ENCODE peak calls at places on chromosomes 4 and X, in seven cellular contexts. M is RWPE1, V is colonic mucosa, O is WERI-Rb-1, J is progenitor cell of endocrine pancreas, R is PC-3, Q is endothelial cell. I is an unnamed sample.

GRCh38 chrX:48896611-48897011 is 957 bp downstream of the TIMM17B start:
- DNase-seq in M (no peak), V (no peak), O (no peak), J (no peak), R (no peak), Q (no peak), I (no peak)

GRCh38 chrX:150364347-150365050 is 1.4 kb downstream of the MAMLD1 start:
- DNase-seq in M (no peak), V (peak; percentile 24), O (peak; percentile 68), J (no peak), R (peak; percentile 26), Q (peak; percentile 19), I (no peak)

GRCh38 chr4:14977836-14978235 is 24.4 kb upstream of the CPEB2 start:
- DNase-seq in M (no peak), V (no peak), O (no peak), J (no peak), R (no peak), Q (no peak), I (peak; percentile 9)

GRCh38 chrX:23436875-23437274 is 102.2 kb downstream of the PTCHD1 start:
- DNase-seq in M (no peak), V (no peak), O (no peak), J (no peak), R (no peak), Q (no peak), I (no peak)

GRCh38 chr4:154132406-154132805 is 343.5 kb upstream of the SFRP2 start:
- DNase-seq in M (no peak), V (no peak), O (no peak), J (no peak), R (no peak), Q (no peak), I (no peak)

GRCh38 chr4:36168127-36168898 is 76.0 kb downstream of the ARAP2 start:
- DNase-seq in M (no peak), V (no peak), O (no peak), J (no peak), R (peak; percentile 35), Q (no peak), I (no peak)

GRCh38 chrX:72295745-72296144 is 10.0 kb downstream of the CITED1 start:
- DNase-seq in M (no peak), V (no peak), O (no peak), J (no peak), R (no peak), Q (no peak), I (no peak)

GRCh38 chr4:30862176-30862575 is 142.0 kb downstream of the PCDH7 start:
- DNase-seq in M (no peak), V (no peak), O (no peak), J (no peak), R (no peak), Q (no peak), I (no peak)

GRCh38 chrX:129980043-129980442 is 2.4 kb upstream of the BCORL1 start:
- DNase-seq in M (no peak), V (peak; percentile 34), O (peak; percentile 30), J (peak; percentile 15), R (no peak), Q (no peak), I (no peak)

GRCh38 chrX:135463937-135464336 is 42.2 kb downstream of the SMIM10L2A start:
- DNase-seq in M (no peak), V (no peak), O (no peak), J (no peak), R (peak; percentile 24), Q (no peak), I (no peak)
- TF ChIP-seq CTCF in M (no peak), V (peak; percentile 16), O (peak; percentile 26), J (no peak), R (peak; percentile 54), Q (no peak), I (peak; percentile 10)

DNA sequence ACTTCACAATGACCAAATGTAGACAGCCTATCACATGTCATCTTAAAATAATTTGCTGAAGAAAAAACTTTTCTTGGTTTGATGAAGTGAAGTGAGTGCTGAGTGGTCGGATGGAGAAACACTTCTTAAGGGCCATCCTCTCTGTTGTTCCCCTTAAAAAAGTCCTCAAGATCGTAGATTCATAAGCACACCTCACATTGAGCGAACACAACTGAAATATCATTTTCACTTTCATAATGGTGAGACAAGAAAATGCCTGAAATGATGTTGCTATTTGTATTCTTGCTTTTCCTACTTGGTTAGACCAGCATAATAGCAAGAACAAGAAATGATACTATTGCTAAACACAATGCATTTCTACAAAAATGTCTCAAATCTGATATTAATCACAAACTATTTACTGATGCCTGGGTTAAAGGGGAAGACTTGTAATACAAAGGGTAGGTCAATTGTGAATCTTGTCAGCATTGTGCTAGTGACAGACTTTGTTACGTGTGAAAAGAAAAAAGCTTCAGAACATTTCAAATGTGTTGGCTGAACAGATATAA is 305.6 kb upstream of the NR3C2 start:
- DNase-seq in M (no peak), V (no peak), O (no peak), J (no peak), R (no peak), Q (no peak), I (no peak)
- TF ChIP-seq CTCF in M (no peak), V (no peak), O (no peak), J (no peak), R (no peak), Q (no peak), I (no peak)

GRCh38 chrX:120308959-120309872 is 2.0 kb downstream of the TMEM255A start:
- DNase-seq in M (peak; percentile 25), V (peak; percentile 47), O (peak; percentile 58), J (peak; percentile 40), R (peak; percentile 77), Q (peak; percentile 60), I (no peak)
- TF ChIP-seq CTCF in M (peak; percentile 66), V (no peak), O (peak; percentile 80), J (peak; percentile 54), R (peak; percentile 57), Q (no peak), I (peak; percentile 56)

DNA sequence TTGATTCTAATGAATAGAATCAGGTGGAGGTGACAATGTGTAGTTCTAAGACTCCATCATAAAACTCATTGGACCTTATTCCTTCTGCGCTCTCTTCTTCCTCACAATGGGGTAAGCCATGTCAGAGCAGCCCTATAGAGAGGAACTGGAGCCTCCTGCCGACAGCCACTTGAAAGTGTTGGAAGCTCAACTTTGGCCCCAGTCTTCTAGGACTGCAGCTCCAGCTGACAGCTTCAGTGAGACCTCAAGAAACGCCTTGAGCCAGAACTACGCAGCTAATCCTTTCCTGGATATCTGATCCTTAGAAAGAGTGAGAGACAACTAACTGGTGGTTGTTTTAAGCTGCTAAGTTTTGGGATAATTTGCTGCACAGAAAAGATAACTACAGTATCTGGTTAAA is 22.1 kb upstream of the ADH7 start:
- DNase-seq in M (no peak), V (no peak), O (peak; percentile 55), J (no peak), R (no peak), Q (no peak), I (no peak)
- TF ChIP-seq CTCF in M (no peak), V (no peak), O (peak; percentile 54), J (no peak), R (no peak), Q (no peak), I (no peak)

GRCh38 chr4:44580231-44580630 is 71.2 kb downstream of the YIPF7 start:
- DNase-seq in M (no peak), V (no peak), O (no peak), J (no peak), R (no peak), Q (no peak), I (no peak)

GRCh38 chr4:44578954-44579353 is 72.5 kb downstream of the YIPF7 start:
- DNase-seq in M (no peak), V (no peak), O (no peak), J (no peak), R (no peak), Q (no peak), I (no peak)

DNA sequence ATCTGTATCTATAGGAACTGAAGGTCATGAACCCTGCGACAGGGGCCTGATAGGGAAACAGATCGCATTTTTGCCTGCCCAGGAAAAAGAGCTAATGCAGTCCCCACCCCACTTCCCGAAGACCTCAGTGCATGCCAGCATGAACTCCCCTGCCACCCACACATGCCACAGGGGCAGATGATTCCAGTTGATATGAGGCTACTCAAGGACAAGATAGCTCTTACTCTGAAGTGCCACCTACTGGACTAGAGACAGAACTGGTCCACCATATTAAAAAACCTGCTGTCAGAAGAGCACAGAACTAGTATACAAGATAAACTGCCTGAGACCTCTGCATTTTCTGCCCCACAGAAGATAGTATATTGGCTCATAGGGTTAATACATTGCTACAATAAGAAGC is 68.0 kb downstream of the YIPF7 start:
- DNase-seq in M (no peak), V (no peak), O (no peak), J (no peak), R (peak; percentile 10), Q (peak; percentile 9), I (no peak)
- TF ChIP-seq CTCF in M (no peak), V (no peak), O (peak; percentile 36), J (peak; percentile 15), R (peak; percentile 48), Q (peak; percentile 54), I (no peak)

DNA sequence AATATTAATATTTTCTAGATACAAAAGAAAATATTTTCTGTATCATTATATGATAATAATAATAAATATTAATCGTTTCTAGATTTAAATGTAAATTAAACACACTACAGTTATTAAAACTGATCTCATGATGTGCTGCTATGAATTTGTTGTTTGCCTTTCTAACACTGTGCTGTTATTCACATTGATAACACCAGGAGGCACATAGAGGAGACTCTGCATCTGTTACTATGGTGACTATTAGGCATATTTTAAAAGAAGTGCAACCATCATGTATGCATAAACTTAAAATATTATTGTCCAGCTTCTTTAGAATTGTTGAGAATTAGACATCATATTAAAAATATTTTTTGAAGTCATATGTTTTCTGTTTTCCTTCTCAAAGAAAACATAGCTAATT is 11.8 kb upstream of the PDGFC start:
- DNase-seq in M (no peak), V (no peak), O (no peak), J (no peak), R (peak; percentile 41), Q (no peak), I (no peak)
- TF ChIP-seq CTCF in M (peak; percentile 17), V (no peak), O (peak; percentile 12), J (peak; percentile 46), R (peak; percentile 56), Q (peak; percentile 51), I (peak; percentile 36)

I was measured in kidney epithelial cell.